ENCODE peak calls at places on chromosome 14, in five cellular contexts. G is DMS153, S is cardiac fibroblast, U is lung, F is B cell. E is an unnamed sample.

GRCh38 chr14:101060171-101060601 is 156.7 kb upstream of the RTL1 start:
- DNase-seq in G (no peak), S (no peak), U (no peak), F (no peak), E (no peak)

GRCh38 chr14:103185051-103186027 is 62.1 kb downstream of the TNFAIP2 start:
- DNase-seq in G (no peak), S (peak), U (no peak), F (no peak), E (no peak)

GRCh38 chr14:64110832-64111231 is 183.3 kb downstream of the ESR2 start:
- DNase-seq in G (no peak), S (peak), U (no peak), F (no peak), E (no peak)

GRCh38 chr14:78445275-78445674 is 275.1 kb downstream of the NRXN3 start:
- DNase-seq in G (no peak), S (no peak), U (no peak), F (no peak), E (no peak)

GRCh38 chr14:34616360-34616759 is 13.6 kb downstream of the SNX6 start:
- DNase-seq in G (no peak), S (no peak), U (no peak), F (no peak), E (no peak)

GRCh38 chr14:104103061-104104005 is 17.8 kb downstream of the ASPG start:
- DNase-seq in G (no peak), S (no peak), U (no peak), F (no peak), E (no peak)

GRCh38 chr14:89252887-89253532 is 164.0 kb downstream of the FOXN3 start:
- DNase-seq in G (no peak), S (no peak), U (no peak), F (no peak), E (no peak)

GRCh38 chr14:35573911-35574310 is 39.9 kb downstream of the INSM2 start:
- DNase-seq in G (no peak), S (no peak), U (no peak), F (no peak), E (no peak)